ENCODE peak calls at places on chromosomes 13 and 19, in five cellular contexts. One of them, this sample, is unnamed.

GRCh38 chr13:88071371-88071770 is 400.2 kb downstream of the SLITRK5 start:
- DNase-seq in mucosa of descending colon: no peak
- DNase-seq in activated naive CD4-positive, alpha-beta T cell treated with anti-CD3 and anti-CD28 coated beads, Interleukin-2, amount 10 ng/mL, durations not matched to agents 7 days and 5 days: no peak
- DNase-seq in stimulated activated CD8-positive, alpha-beta memory T cell treated with anti-CD3 and anti-CD28 coated beads, Interleukin-2, amount 100 ng/mL, for 1 hour: no peak
- DNase-seq in cardiac muscle cell: no peak
- DNase-seq in this sample: no peak

GRCh38 chr19:7507884-7508283 is 8.0 kb upstream of the ZNF358 start:
- DNase-seq in mucosa of descending colon: peak
- DNase-seq in activated naive CD4-positive, alpha-beta T cell treated with anti-CD3 and anti-CD28 coated beads, Interleukin-2, amount 10 ng/mL, durations not matched to agents 7 days and 5 days: no peak
- DNase-seq in stimulated activated CD8-positive, alpha-beta memory T cell treated with anti-CD3 and anti-CD28 coated beads, Interleukin-2, amount 100 ng/mL, for 1 hour: no peak
- DNase-seq in cardiac muscle cell: peak
- DNase-seq in this sample: no peak

GRCh38 chr13:113018676-113019465 is 49.9 kb downstream of the MCF2L start:
- DNase-seq in activated naive CD4-positive, alpha-beta T cell treated with anti-CD3 and anti-CD28 coated beads, Interleukin-2, amount 10 ng/mL, durations not matched to agents 7 days and 5 days: no peak
- DNase-seq in stimulated activated CD8-positive, alpha-beta memory T cell treated with anti-CD3 and anti-CD28 coated beads, Interleukin-2, amount 100 ng/mL, for 1 hour: no peak
- DNase-seq in cardiac muscle cell: no peak
- DNase-seq in mucosa of descending colon: no peak
- DNase-seq in this sample: no peak

GRCh38 chr19:17762505-17763229 is 11.4 kb downstream of the FCHO1 start:
- DNase-seq in mucosa of descending colon: no peak
- DNase-seq in activated naive CD4-positive, alpha-beta T cell treated with anti-CD3 and anti-CD28 coated beads, Interleukin-2, amount 10 ng/mL, durations not matched to agents 7 days and 5 days: no peak
- DNase-seq in cardiac muscle cell: peak
- DNase-seq in stimulated activated CD8-positive, alpha-beta memory T cell treated with anti-CD3 and anti-CD28 coated beads, Interleukin-2, amount 100 ng/mL, for 1 hour: no peak
- DNase-seq in this sample: no peak

GRCh38 chr19:18856385-18857126 is 24.8 kb downstream of the UPF1 start:
- DNase-seq in cardiac muscle cell: peak
- DNase-seq in activated naive CD4-positive, alpha-beta T cell treated with anti-CD3 and anti-CD28 coated beads, Interleukin-2, amount 10 ng/mL, durations not matched to agents 7 days and 5 days: no peak
- DNase-seq in mucosa of descending colon: no peak
- DNase-seq in stimulated activated CD8-positive, alpha-beta memory T cell treated with anti-CD3 and anti-CD28 coated beads, Interleukin-2, amount 100 ng/mL, for 1 hour: no peak
- DNase-seq in this sample: peak

GRCh38 chr19:41410655-41411054 is 13.0 kb downstream of the BCKDHA start:
- DNase-seq in stimulated activated CD8-positive, alpha-beta memory T cell treated with anti-CD3 and anti-CD28 coated beads, Interleukin-2, amount 100 ng/mL, for 1 hour: no peak
- DNase-seq in mucosa of descending colon: no peak
- DNase-seq in cardiac muscle cell: peak
- DNase-seq in activated naive CD4-positive, alpha-beta T cell treated with anti-CD3 and anti-CD28 coated beads, Interleukin-2, amount 10 ng/mL, durations not matched to agents 7 days and 5 days: no peak
- DNase-seq in this sample: no peak

GRCh38 chr19:21569497-21569870 is 64.1 kb downstream of the ZNF429 start:
- DNase-seq in mucosa of descending colon: no peak
- DNase-seq in stimulated activated CD8-positive, alpha-beta memory T cell treated with anti-CD3 and anti-CD28 coated beads, Interleukin-2, amount 100 ng/mL, for 1 hour: no peak
- DNase-seq in cardiac muscle cell: peak
- DNase-seq in activated naive CD4-positive, alpha-beta T cell treated with anti-CD3 and anti-CD28 coated beads, Interleukin-2, amount 10 ng/mL, durations not matched to agents 7 days and 5 days: peak
- DNase-seq in this sample: no peak

GRCh38 chr13:21010621-21011020 is 50.8 kb downstream of the LATS2 start:
- DNase-seq in activated naive CD4-positive, alpha-beta T cell treated with anti-CD3 and anti-CD28 coated beads, Interleukin-2, amount 10 ng/mL, durations not matched to agents 7 days and 5 days: no peak
- DNase-seq in mucosa of descending colon: no peak
- DNase-seq in cardiac muscle cell: no peak
- DNase-seq in stimulated activated CD8-positive, alpha-beta memory T cell treated with anti-CD3 and anti-CD28 coated beads, Interleukin-2, amount 100 ng/mL, for 1 hour: no peak
- DNase-seq in this sample: no peak

GRCh38 chr19:11379857-11380350 is 4.2 kb downstream of the EPOR start:
- DNase-seq in stimulated activated CD8-positive, alpha-beta memory T cell treated with anti-CD3 and anti-CD28 coated beads, Interleukin-2, amount 100 ng/mL, for 1 hour: no peak
- DNase-seq in activated naive CD4-positive, alpha-beta T cell treated with anti-CD3 and anti-CD28 coated beads, Interleukin-2, amount 10 ng/mL, durations not matched to agents 7 days and 5 days: no peak
- DNase-seq in mucosa of descending colon: no peak
- DNase-seq in cardiac muscle cell: no peak
- DNase-seq in this sample: no peak

GRCh38 chr19:46748325-46749109 is 2.3 kb upstream of the STRN4 start:
- DNase-seq in cardiac muscle cell: peak
- DNase-seq in activated naive CD4-positive, alpha-beta T cell treated with anti-CD3 and anti-CD28 coated beads, Interleukin-2, amount 10 ng/mL, durations not matched to agents 7 days and 5 days: peak
- DNase-seq in mucosa of descending colon: no peak
- DNase-seq in stimulated activated CD8-positive, alpha-beta memory T cell treated with anti-CD3 and anti-CD28 coated beads, Interleukin-2, amount 100 ng/mL, for 1 hour: peak
- DNase-seq in this sample: no peak

GRCh38 chr13:49859568-49859967 is 67.1 kb upstream of the KPNA3 start:
- DNase-seq in stimulated activated CD8-positive, alpha-beta memory T cell treated with anti-CD3 and anti-CD28 coated beads, Interleukin-2, amount 100 ng/mL, for 1 hour: no peak
- DNase-seq in activated naive CD4-positive, alpha-beta T cell treated with anti-CD3 and anti-CD28 coated beads, Interleukin-2, amount 10 ng/mL, durations not matched to agents 7 days and 5 days: no peak
- DNase-seq in cardiac muscle cell: peak
- DNase-seq in mucosa of descending colon: no peak
- DNase-seq in this sample: no peak